ENCODE peak calls at places on chromosome X, in seven cellular contexts. Z is GM06990, M is heart right ventricle, G is fibroblast of pulmonary artery, C is omental fat pad, Q is IMR-90, F is stomach. S is an unnamed sample.

GRCh38 chrX:18920079-18920478 is 63.8 kb downstream of the PHKA2 start:
- DNase-seq in Z (no peak), C (no peak), G (no peak), M (no peak), F (no peak), Q (no peak), S (no peak)

GRCh38 chrX:107677501-107677901 is 49.2 kb downstream of the PRPS1 start:
- DNase-seq in Q (no peak), F (no peak), M (no peak), C (no peak), Z (no peak), G (peak), S (no peak)

GRCh38 chrX:48676893-48677270 is 6.7 kb upstream of the WAS start:
- DNase-seq in G (no peak), C (no peak), F (no peak), Z (no peak), Q (no peak), M (no peak), S (no peak)

GRCh38 chrX:32599156-32599555 is 612.2 kb downstream of the DMD start:
- DNase-seq in M (no peak), Q (no peak), G (no peak), C (no peak), Z (no peak), F (no peak), S (no peak)

GRCh38 chrX:151458824-151459223 is 61.8 kb downstream of the VMA21 start:
- DNase-seq in G (peak), C (no peak), Z (no peak), Q (peak), F (no peak), M (no peak), S (no peak)

GRCh38 chrX:23773601-23774175 is 9.3 kb upstream of the SAT1 start:
- DNase-seq in Z (no peak), C (no peak), Q (no peak), G (no peak), F (no peak), M (no peak), S (peak)

GRCh38 chrX:53031380-53031779 is 17.2 kb upstream of the GPR173 start:
- DNase-seq in M (no peak), Q (no peak), F (no peak), C (no peak), Z (no peak), G (no peak), S (no peak)

GRCh38 chrX:78708830-78709229 is 38.7 kb upstream of the LPAR4 start:
- DNase-seq in F (no peak), G (no peak), C (no peak), Z (no peak), M (no peak), Q (no peak), S (no peak)

GRCh38 chrX:25175743-25176142 is 160.0 kb upstream of the ARX start:
- DNase-seq in G (no peak), M (no peak), Q (no peak), C (no peak), F (no peak), Z (no peak), S (peak)

GRCh38 chrX:15853586-15854079 is 980 bp downstream of the AP1S2 start:
- DNase-seq in F (no peak), Z (no peak), M (no peak), C (no peak), Q (no peak), G (no peak), S (no peak)

GRCh38 chrX:31988975-31989374 is 917.1 kb upstream of the FTHL17 start:
- DNase-seq in C (no peak), G (no peak), Z (no peak), Q (no peak), M (no peak), F (no peak), S (no peak)

GRCh38 chrX:19440713-19441112 is 74.6 kb downstream of the MAP3K15 start:
- DNase-seq in M (no peak), G (peak), Q (peak), F (no peak), Z (no peak), C (no peak), S (no peak)

GRCh38 chrX:9466115-9466495 is 1.2 kb downstream of the TBL1X start:
- DNase-seq in Z (peak), C (no peak), G (no peak), Q (peak), M (peak), F (peak), S (peak)

GRCh38 chrX:16487620-16488380 is 162.2 kb upstream of the S100G start:
- DNase-seq in F (no peak), C (no peak), M (no peak), Q (peak), Z (no peak), G (peak), S (no peak)

GRCh38 chrX:111244238-111244750 is 26.0 kb downstream of the CAPN6 start:
- DNase-seq in F (no peak), M (no peak), Z (no peak), C (no peak), G (peak), Q (peak), S (peak)

GRCh38 chrX:45769919-45770582 is 569.4 kb upstream of the DIPK2B start:
- DNase-seq in Q (peak), M (peak), C (no peak), Z (peak), F (peak), G (peak), S (peak)

GRCh38 chrX:153723351-153724251 is 586 bp downstream of the BCAP31 start:
- DNase-seq in C (no peak), Q (peak), G (peak), Z (no peak), M (peak), F (peak), S (peak)

GRCh38 chrX:43000121-43000520 is 222.2 kb upstream of the PPP1R2C start:
- DNase-seq in M (no peak), Z (no peak), Q (no peak), F (no peak), C (no peak), G (no peak), S (no peak)

GRCh38 chrX:48737940-48738339 is 23.6 kb upstream of the GLOD5 start:
- DNase-seq in Z (no peak), G (no peak), Q (no peak), M (no peak), F (no peak), C (no peak), S (no peak)

GRCh38 chrX:9378980-9379696 is 85.7 kb upstream of the TBL1X start:
- DNase-seq in Z (no peak), M (no peak), F (no peak), C (no peak), G (peak), Q (peak), S (no peak)

GRCh38 chrX:24693453-24694202 is at the start of gene POLA1:
- DNase-seq in C (peak), Z (peak), M (peak), G (peak), Q (peak), F (peak), S (peak)

GRCh38 chrX:2502120-2502667 is 1.4 kb upstream of the DHRSX start:
- DNase-seq in M (no peak), G (no peak), F (peak), Z (no peak), Q (no peak), C (no peak), S (no peak)

GRCh38 chrX:2499507-2499906 is 1.3 kb downstream of the DHRSX start:
- DNase-seq in C (no peak), Z (no peak), F (peak), M (no peak), Q (no peak), G (no peak), S (no peak)

GRCh38 chrX:2500091-2500680 is 590 bp downstream of the DHRSX start:
- DNase-seq in M (peak), F (peak), C (no peak), G (peak), Z (peak), Q (peak), S (peak)

GRCh38 chrX:2501246-2502102 is 698 bp upstream of the DHRSX start:
- DNase-seq in Q (no peak), M (no peak), C (no peak), F (peak), Z (no peak), G (no peak), S (peak)

DNA sequence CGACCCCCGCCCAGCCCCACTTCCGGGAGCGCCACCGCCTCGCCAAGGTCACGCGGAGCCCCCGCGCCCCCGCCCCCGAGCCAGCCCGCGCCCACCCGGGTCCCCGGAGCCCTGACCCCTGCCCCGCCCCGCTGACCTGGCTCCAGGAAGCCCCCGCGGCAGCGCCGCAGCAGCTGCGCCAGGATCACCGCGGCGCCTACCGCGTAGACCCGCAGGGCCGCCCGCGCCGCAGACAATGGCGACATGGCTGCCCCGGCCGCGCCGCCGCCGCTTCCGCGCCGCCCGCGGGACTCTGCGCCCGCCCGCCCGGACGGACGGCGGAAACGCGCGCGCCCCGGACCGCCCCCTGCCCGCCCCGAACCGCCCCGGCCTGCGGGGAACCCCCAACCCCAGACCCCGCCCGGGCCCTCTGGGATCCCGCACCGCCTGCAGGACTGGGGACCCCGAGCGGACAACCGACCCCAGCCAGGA is at the start of the genes DHRSX and ZBED1:
- DNase-seq in F (peak), M (peak), Z (peak), G (peak), Q (no peak), C (no peak), S (peak)
- TF ChIP-seq CTCF in F (no peak), M (no peak), Z (no peak), G (no peak), Q (no peak), C (no peak), S (no peak)

GRCh38 chrX:40299028-40299479 is 201.3 kb upstream of the BCOR start:
- DNase-seq in F (no peak), Q (no peak), G (peak), M (no peak), C (no peak), Z (no peak), S (no peak)
- TF ChIP-seq CTCF in F (no peak), Q (peak), G (peak), M (no peak), C (no peak), Z (no peak), S (no peak)

DNA sequence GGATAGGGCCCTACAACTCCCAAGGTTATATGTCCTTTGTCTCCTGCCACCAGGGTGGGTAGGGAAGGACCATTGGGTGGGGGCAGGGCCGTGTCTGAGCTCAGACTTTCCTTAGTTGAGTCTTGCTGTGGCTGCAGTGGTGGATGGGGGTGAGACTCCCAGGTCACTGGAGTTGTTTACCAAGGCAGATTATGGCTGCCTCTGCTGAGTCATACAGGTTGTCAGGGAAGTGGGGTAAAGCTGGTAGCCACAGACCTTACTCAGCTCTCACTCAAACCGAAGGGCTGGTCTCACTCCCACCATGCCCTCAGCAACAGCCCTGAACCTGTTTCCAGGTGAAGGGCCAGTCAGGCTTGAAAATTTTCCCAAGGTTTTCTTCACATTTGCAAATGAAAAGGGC is 58.8 kb upstream of the FAAH2 start:
- DNase-seq in G (no peak), C (no peak), Q (no peak), Z (no peak), M (no peak), F (no peak), S (no peak)
- TF ChIP-seq CTCF in G (no peak), C (no peak), Q (no peak), Z (no peak), M (no peak), F (no peak), S (no peak)

GRCh38 chrX:141814213-141814857 is 23.8 kb upstream of the MAGEC3 start:
- DNase-seq in Z (no peak), F (peak), Q (no peak), G (no peak), M (no peak), C (no peak), S (no peak)
- TF ChIP-seq CTCF in Z (no peak), F (no peak), Q (no peak), G (no peak), M (no peak), C (no peak), S (no peak)

DNA sequence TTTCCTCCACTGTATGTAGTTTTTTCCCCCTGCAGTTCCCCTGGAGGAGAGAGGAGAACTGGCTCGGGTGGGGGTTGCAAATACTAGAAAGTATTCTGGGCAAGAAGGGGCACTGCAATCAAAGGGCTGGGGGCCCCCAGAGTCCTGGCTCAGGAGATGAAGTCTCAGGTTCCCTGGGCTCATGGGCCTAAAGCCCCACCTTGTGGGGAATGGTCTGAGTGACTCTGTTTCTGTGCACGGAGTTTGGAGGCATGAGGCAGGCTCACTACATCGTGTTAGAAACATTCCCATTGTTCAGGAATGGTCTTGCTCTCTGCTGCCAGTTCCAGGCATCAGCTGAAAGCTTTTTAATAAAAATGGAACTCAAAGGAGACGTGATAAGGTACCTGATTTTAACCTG is 122.5 kb downstream of the TMEM164 start:
- DNase-seq in Q (peak), G (peak), Z (no peak), M (no peak), F (no peak), C (no peak), S (no peak)
- TF ChIP-seq CTCF in Q (peak), G (peak), Z (no peak), M (no peak), F (no peak), C (no peak), S (no peak)

GRCh38 chrX:37959212-37960021 is 46.9 kb upstream of the SYTL5 start:
- DNase-seq in F (no peak), Z (no peak), C (no peak), G (no peak), M (no peak), Q (no peak), S (no peak)
- TF ChIP-seq CTCF in F (no peak), Z (no peak), C (no peak), G (no peak), M (no peak), Q (no peak), S (no peak)

GRCh38 chrX:136168929-136169735 is 21.8 kb downstream of the FHL1 start:
- DNase-seq in M (peak), C (no peak), F (no peak), Q (peak), Z (no peak), G (peak), S (no peak)
- TF ChIP-seq CTCF in M (no peak), C (no peak), F (no peak), Q (peak), Z (no peak), G (no peak), S (no peak)